ENCODE peak calls at places on chromosomes 12 and 14, in nine cellular contexts. S, Y, P, T, H, L, D, U and I are unnamed samples.

GRCh38 chr14:35242599-35243311 is 49.4 kb upstream of the PSMA6 start:
- DNase-seq in P (no peak), Y (no peak), U (no peak), T (no peak), D (no peak), L (no peak), H (no peak), S (no peak), I (peak; percentile 20)

GRCh38 chr14:71554959-71555612 is 377.1 kb upstream of the RGS6 start:
- DNase-seq in D (no peak), T (no peak), S (no peak), L (no peak), Y (no peak), H (no peak), U (no peak), P (no peak), I (no peak)

GRCh38 chr14:74241611-74242005 is 2.4 kb downstream of the VSX2 start:
- DNase-seq in L (no peak), H (no peak), U (no peak), D (no peak), T (no peak), P (no peak), S (no peak), Y (no peak), I (no peak)

GRCh38 chr12:15636060-15636890 is 152.9 kb downstream of the EPS8 start:
- DNase-seq in Y (no peak), H (no peak), U (no peak), P (peak; percentile 63), D (no peak), T (no peak), S (peak; percentile 33), L (no peak), I (no peak)

GRCh38 chr12:113130457-113131135 is 5.0 kb downstream of the RASAL1 start:
- DNase-seq in L (no peak), H (no peak), U (no peak), D (no peak), T (peak; percentile 26), Y (peak; percentile 45), S (no peak), P (no peak), I (no peak)

GRCh38 chr14:77139540-77140342 is 1.9 kb downstream of the ZDHHC22 start:
- DNase-seq in U (no peak), T (peak; percentile 66), S (peak; percentile 49), L (no peak), D (peak; percentile 44), Y (peak; percentile 86), H (peak; percentile 83), P (no peak), I (peak; percentile 72)

GRCh38 chr14:50230601-50231474 is 540 bp downstream of the SOS2 start:
- DNase-seq in U (no peak), P (peak; percentile 55), S (peak; percentile 73), H (peak; percentile 41), T (no peak), L (no peak), D (no peak), Y (peak; percentile 61), I (peak; percentile 81)

GRCh38 chr12:13044002-13044858 is at the start of gene FAM234B:
- DNase-seq in L (peak; percentile 68), P (no peak), D (peak; percentile 37), T (peak; percentile 38), U (peak; percentile 38), H (peak; percentile 90), S (peak; percentile 64), Y (peak; percentile 92), I (peak; percentile 93)

GRCh38 chr12:121778567-121779421 is 14.7 kb downstream of the RHOF start:
- DNase-seq in U (no peak), Y (no peak), L (no peak), H (no peak), T (no peak), D (no peak), S (no peak), P (no peak), I (no peak)

GRCh38 chr12:109951751-109952150 is 44.4 kb downstream of the GIT2 start:
- DNase-seq in Y (no peak), H (no peak), U (no peak), L (no peak), P (peak; percentile 31), S (peak; percentile 61), D (no peak), T (no peak), I (no peak)

GRCh38 chr12:114397978-114398881 is 7.7 kb downstream of the TBX5 start:
- DNase-seq in U (no peak), D (no peak), P (no peak), L (no peak), S (no peak), H (no peak), Y (no peak), T (no peak), I (peak; percentile 39)

GRCh38 chr14:95111507-95112164 is 45.7 kb downstream of the DICER1 start:
- DNase-seq in T (no peak), S (no peak), H (no peak), P (no peak), Y (no peak), D (no peak), L (no peak), U (no peak), I (no peak)

GRCh38 chr12:87428701-87429277 is 600.4 kb downstream of the C12orf50 start:
- DNase-seq in T (no peak), L (no peak), H (no peak), D (no peak), U (no peak), P (no peak), Y (no peak), S (peak; percentile 17), I (no peak)

GRCh38 chr14:29681308-29681707 is 246.3 kb downstream of the PRKD1 start:
- DNase-seq in H (no peak), P (no peak), Y (no peak), U (no peak), T (no peak), L (no peak), S (no peak), D (no peak), I (no peak)

GRCh38 chr12:104197264-104197663 is 18.3 kb upstream of the TXNRD1 start:
- DNase-seq in L (no peak), H (no peak), U (no peak), S (no peak), Y (no peak), P (no peak), D (no peak), T (no peak), I (no peak)

GRCh38 chr12:124391340-124392261 is 96.7 kb downstream of the RFLNA start:
- DNase-seq in Y (no peak), P (peak; percentile 70), S (peak; percentile 53), H (no peak), U (no peak), L (peak; percentile 29), D (no peak), T (no peak), I (no peak)

GRCh38 chr12:68106160-68106559 is 53.4 kb downstream of the IFNG start:
- DNase-seq in U (no peak), Y (no peak), D (no peak), L (no peak), T (no peak), S (no peak), H (no peak), P (peak; percentile 45), I (no peak)

GRCh38 chr12:14239350-14239934 is 126.0 kb upstream of the ATF7IP start:
- DNase-seq in L (no peak), D (no peak), P (peak; percentile 39), H (no peak), S (no peak), Y (peak; percentile 47), U (no peak), T (no peak), I (peak; percentile 55)